ENCODE peak calls at places on chromosomes 2 and 18, in five cellular contexts. B is A673, M is cardiac muscle cell, Y is psoas muscle, S is body of pancreas. R is an unnamed sample.

GRCh38 chr2:48754874-48755273 is 650 bp downstream of the LHCGR start:
- DNase-seq in B (no peak), M (no peak), Y (no peak), S (no peak), R (no peak)

GRCh38 chr18:35158728-35159443 is 81.9 kb upstream of the ZNF397 start:
- DNase-seq in B (no peak), M (no peak), Y (no peak), S (no peak), R (no peak)

GRCh38 chr2:28398101-28398834 is 5.6 kb downstream of the FOSL2 start:
- DNase-seq in B (peak; percentile 37), M (no peak), Y (no peak), S (no peak), R (no peak)

GRCh38 chr2:216362730-216363129 is 9.6 kb downstream of the MARCHF4 start:
- DNase-seq in B (peak; percentile 87), M (peak; percentile 16), Y (no peak), S (peak; percentile 61), R (peak; percentile 96)

GRCh38 chr2:100107911-100108647 is 34.3 kb downstream of the AFF3 start:
- DNase-seq in B (no peak), M (no peak), Y (no peak), S (no peak), R (no peak)

GRCh38 chr2:69381337-69381737 is 5.7 kb downstream of the GFPT1 start:
- DNase-seq in B (peak; percentile 42), M (no peak), Y (no peak), S (no peak), R (no peak)

GRCh38 chr18:11119962-11120361 is 29.4 kb downstream of the PIEZO2 start:
- DNase-seq in B (no peak), M (no peak), Y (no peak), S (no peak), R (no peak)

GRCh38 chr2:73982140-73982617 is 2.5 kb upstream of the TET3 start:
- DNase-seq in B (no peak), M (no peak), Y (peak; percentile 58), S (no peak), R (peak; percentile 78)

GRCh38 chr18:11034816-11035215 is 114.6 kb downstream of the PIEZO2 start:
- DNase-seq in B (no peak), M (no peak), Y (no peak), S (no peak), R (no peak)

GRCh38 chr2:172662099-172662498 is 73.5 kb upstream of the RAPGEF4 start:
- DNase-seq in B (no peak), M (no peak), Y (no peak), S (no peak), R (no peak)

GRCh38 chr2:240459401-240460242 is 24.2 kb downstream of the GPC1 start:
- DNase-seq in B (no peak), M (no peak), Y (peak; percentile 50), S (peak; percentile 6), R (no peak)

GRCh38 chr2:133490412-133490958 is 77.8 kb downstream of the NCKAP5 start:
- DNase-seq in B (no peak), M (no peak), Y (no peak), S (no peak), R (no peak)

GRCh38 chr2:127048618-127048935 is 58.4 kb downstream of the BIN1 start:
- DNase-seq in B (no peak), M (no peak), Y (peak; percentile 64), S (no peak), R (no peak)

GRCh38 chr18:44589709-44590108 is 91.0 kb upstream of the SETBP1 start:
- DNase-seq in B (peak; percentile 18), M (no peak), Y (no peak), S (no peak), R (peak; percentile 33)

GRCh38 chr18:56869189-56869777 is 218.1 kb downstream of the WDR7 start:
- DNase-seq in B (peak; percentile 70), M (peak; percentile 56), Y (no peak), S (peak; percentile 18), R (peak; percentile 2)

GRCh38 chr2:193608451-193608850 is 1413.7 kb upstream of the TMEFF2 start:
- DNase-seq in B (no peak), M (no peak), Y (no peak), S (no peak), R (no peak)

GRCh38 chr2:80531319-80531718 is 226.8 kb upstream of the LRRTM1 start:
- DNase-seq in B (no peak), M (no peak), Y (no peak), S (no peak), R (no peak)

GRCh38 chr2:54535599-54536195 is 79.6 kb downstream of the SPTBN1 start:
- DNase-seq in B (no peak), M (no peak), Y (peak; percentile 67), S (no peak), R (no peak)

GRCh38 chr2:8103085-8103708 is 578.7 kb upstream of the ID2 start:
- DNase-seq in B (peak; percentile 9), M (no peak), Y (no peak), S (no peak), R (no peak)

GRCh38 chr2:96470636-96471035 is 34.5 kb downstream of the NEURL3 start:
- DNase-seq in B (no peak), M (peak; percentile 35), Y (peak; percentile 61), S (peak; percentile 80), R (no peak)

GRCh38 chr2:209431701-209432100 is 7.9 kb downstream of the MAP2 start:
- DNase-seq in B (no peak), M (no peak), Y (no peak), S (no peak), R (peak; percentile 75)

GRCh38 chr2:128623776-128624424 is 305.2 kb upstream of the HS6ST1 start:
- DNase-seq in B (peak; percentile 38), M (no peak), Y (no peak), S (no peak), R (peak; percentile 20)

GRCh38 chr2:39632871-39633270 is 32.8 kb upstream of the TMEM178A start:
- DNase-seq in B (no peak), M (no peak), Y (no peak), S (no peak), R (no peak)

GRCh38 chr18:75244336-75244735 is 33.7 kb downstream of the TSHZ1 start:
- DNase-seq in B (no peak), M (peak; percentile 32), Y (no peak), S (peak; percentile 49), R (no peak)

GRCh38 chr18:25176516-25177042 is 175.4 kb downstream of the ZNF521 start:
- DNase-seq in B (no peak), M (no peak), Y (no peak), S (no peak), R (no peak)

GRCh38 chr2:171882095-171882769 is 11.8 kb downstream of the SLC25A12 start:
- DNase-seq in B (no peak), M (no peak), Y (no peak), S (no peak), R (no peak)

GRCh38 chr2:225009768-225010167 is 32.5 kb downstream of the DOCK10 start:
- DNase-seq in B (no peak), M (no peak), Y (no peak), S (no peak), R (no peak)

GRCh38 chr2:38709515-38710194 is 41.5 kb downstream of the SRSF7 start:
- DNase-seq in B (no peak), M (no peak), Y (no peak), S (no peak), R (no peak)

GRCh38 chr2:149125031-149125725 is 86.7 kb downstream of the LYPD6B start:
- DNase-seq in B (no peak), M (no peak), Y (no peak), S (peak; percentile 73), R (no peak)

GRCh38 chr18:58013241-58014211 is 30.5 kb upstream of the NEDD4L start:
- DNase-seq in B (no peak), M (no peak), Y (no peak), S (no peak), R (peak; percentile 48)

GRCh38 chr18:58015045-58015444 is 29.0 kb upstream of the NEDD4L start:
- DNase-seq in B (no peak), M (no peak), Y (no peak), S (no peak), R (no peak)

GRCh38 chr18:58020567-58021107 is 23.4 kb upstream of the NEDD4L start:
- DNase-seq in B (no peak), M (no peak), Y (no peak), S (no peak), R (no peak)

GRCh38 chr18:58012356-58012755 is 31.7 kb upstream of the NEDD4L start:
- DNase-seq in B (no peak), M (no peak), Y (no peak), S (no peak), R (no peak)

GRCh38 chr18:58017267-58017666 is 26.8 kb upstream of the NEDD4L start:
- DNase-seq in B (no peak), M (no peak), Y (no peak), S (no peak), R (no peak)
- H3K27ac ChIP-seq in B (no peak overlapping the region), M (no peak overlapping the region), Y (no peak overlapping the region), S (no peak overlapping the region), R (no peak overlapping the region)

GRCh38 chr2:236517463-236518077 is 52.1 kb upstream of the ACKR3 start:
- DNase-seq in B (no peak), M (no peak), Y (no peak), S (no peak), R (no peak)
- H3K27ac ChIP-seq in B (no peak overlapping the region), M (no peak overlapping the region), Y (no peak overlapping the region), S (no peak overlapping the region), R (no peak overlapping the region)

GRCh38 chr2:239194731-239195317 is 206.0 kb downstream of the HDAC4 start:
- DNase-seq in B (no peak), M (no peak), Y (no peak), S (peak; percentile 3), R (no peak)
- H3K27ac ChIP-seq in B (no peak overlapping the region), M (no peak overlapping the region), Y (peak overlapping the region; percentile 36), S (no peak overlapping the region), R (no peak overlapping the region)

GRCh38 chr2:9997936-9998335 is 45.4 kb upstream of the KLF11 start:
- DNase-seq in B (no peak), M (no peak), Y (no peak), S (no peak), R (no peak)
- H3K27ac ChIP-seq in B (no peak overlapping the region), M (no peak overlapping the region), Y (no peak overlapping the region), S (no peak overlapping the region), R (no peak overlapping the region)